ENCODE peak calls at places on chromosomes 2 and 18, in five cellular contexts. R is A673, W is uterus, Z is lower lobe of right lung, J is upper lobe of right lung. I is an unnamed sample.
A peak's percentile ranks its signal among the peaks of the same experiment; 100 is the strongest.

GRCh38 chr2:220509921-220510320 is 882.5 kb downstream of the SLC4A3 start:
- DNase-seq in R (no peak), J (no peak), W (no peak), Z (no peak), I (peak; percentile 30)

GRCh38 chr2:136052374-136053362 is 65.3 kb downstream of the CXCR4 start:
- DNase-seq in R (no peak), W (no peak), J (no peak), Z (no peak), I (no peak)

GRCh38 chr2:135819211-135819610 is 17.8 kb downstream of the LCT start:
- DNase-seq in R (peak; percentile 31), J (no peak), W (no peak), Z (no peak), I (no peak)

GRCh38 chr2:181984060-181984459 is 1.6 kb upstream of the PPP1R1C start:
- DNase-seq in W (no peak), J (no peak), R (no peak), Z (no peak), I (no peak)

GRCh38 chr2:191402966-191403565 is 157.9 kb downstream of the MYO1B start:
- DNase-seq in R (no peak), Z (no peak), W (no peak), J (no peak), I (no peak)

GRCh38 chr2:15154289-15154688 is 406.8 kb downstream of the NBAS start:
- DNase-seq in W (no peak), R (no peak), J (no peak), Z (no peak), I (peak; percentile 64)

GRCh38 chr2:204114294-204114693 is 177.7 kb downstream of the ICOS start:
- DNase-seq in W (no peak), J (no peak), R (no peak), Z (no peak), I (no peak)

GRCh38 chr2:226796012-226796839 is 3.4 kb downstream of the IRS1 start:
- DNase-seq in Z (peak; percentile 43), W (peak; percentile 30), J (no peak), R (peak; percentile 40), I (no peak)

GRCh38 chr18:28138816-28139215 is 38.1 kb downstream of the CDH2 start:
- DNase-seq in R (no peak), W (no peak), Z (no peak), J (no peak), I (no peak)

GRCh38 chr18:76445741-76446232 is 49.3 kb downstream of the ZNF516 start:
- DNase-seq in J (peak; percentile 52), R (no peak), Z (peak; percentile 35), W (no peak), I (no peak)

GRCh38 chr2:73984922-73985317 is 210 bp downstream of the TET3 start:
- DNase-seq in Z (peak; percentile 74), W (peak; percentile 44), J (peak; percentile 86), R (no peak), I (no peak)

GRCh38 chr2:163723881-163724280 is 11.9 kb downstream of the FIGN start:
- DNase-seq in J (no peak), Z (no peak), W (no peak), R (no peak), I (no peak)

GRCh38 chr2:177599072-177599688 is 206.6 kb downstream of the AGPS start:
- DNase-seq in Z (no peak), J (no peak), W (no peak), R (no peak), I (no peak)

GRCh38 chr2:228086561-228086960 is 94.9 kb downstream of the SPHKAP start:
- DNase-seq in W (no peak), R (no peak), J (no peak), Z (no peak), I (no peak)

GRCh38 chr2:240868286-240869108 is at the start of gene AGXT:
- DNase-seq in W (peak; percentile 24), R (peak; percentile 34), Z (no peak), J (no peak), I (no peak)

GRCh38 chr18:67199993-67200617 is 316.4 kb downstream of the DSEL start:
- DNase-seq in R (peak; percentile 73), J (no peak), W (no peak), Z (no peak), I (peak; percentile 22)

GRCh38 chr2:98489971-98490962 is 45.6 kb downstream of the INPP4A start:
- DNase-seq in R (no peak), Z (no peak), W (no peak), J (no peak), I (no peak)

GRCh38 chr18:27860701-27861107 is 316.2 kb downstream of the CDH2 start:
- DNase-seq in R (no peak), W (no peak), J (no peak), Z (no peak), I (no peak)

GRCh38 chr2:25303517-25304338 is 38.0 kb downstream of the DNMT3A start:
- DNase-seq in J (no peak), R (no peak), W (no peak), Z (no peak), I (no peak)

GRCh38 chr2:42367835-42368234 is 6.8 kb upstream of the COX7A2L start:
- DNase-seq in J (no peak), R (no peak), W (no peak), Z (no peak), I (peak; percentile 54)

GRCh38 chr2:233053928-233054774 is 6.0 kb upstream of the INPP5D start:
- DNase-seq in Z (peak; percentile 79), R (peak; percentile 68), W (peak; percentile 28), J (peak; percentile 85), I (no peak)

GRCh38 chr18:62982600-62983251 is 267.4 kb downstream of the PHLPP1 start:
- DNase-seq in R (peak; percentile 62), Z (no peak), W (peak; percentile 59), J (no peak), I (no peak)

GRCh38 chr18:25535495-25535894 is 183.5 kb upstream of the ZNF521 start:
- DNase-seq in Z (no peak), W (no peak), J (no peak), R (no peak), I (no peak)

GRCh38 chr2:174025271-174026121 is 60.3 kb upstream of the SP3 start:
- DNase-seq in R (peak; percentile 81), W (peak; percentile 85), Z (peak; percentile 78), J (peak; percentile 71), I (no peak)

GRCh38 chr2:177234267-177234666 is 21.7 kb downstream of the HNRNPA3 start:
- DNase-seq in W (no peak), J (no peak), R (no peak), Z (no peak), I (no peak)

GRCh38 chr2:160498147-160498546 is 4.5 kb upstream of the RBMS1 start:
- DNase-seq in J (no peak), Z (no peak), W (no peak), R (no peak), I (no peak)

GRCh38 chr2:179443175-179443574 is 178.5 kb upstream of the SESTD1 start:
- DNase-seq in Z (no peak), J (no peak), R (no peak), W (no peak), I (no peak)

GRCh38 chr2:55111570-55112228 is 61.4 kb upstream of the RTN4 start:
- DNase-seq in R (peak; percentile 95), W (peak; percentile 73), J (peak; percentile 84), Z (peak; percentile 80), I (peak; percentile 75)

GRCh38 chr2:64108842-64109241 is 35.4 kb downstream of the PELI1 start:
- DNase-seq in R (no peak), J (no peak), Z (no peak), W (no peak), I (no peak)

GRCh38 chr18:46437019-46437418 is 220.0 kb downstream of the LOXHD1 start:
- DNase-seq in Z (no peak), W (no peak), R (no peak), J (no peak), I (no peak)
- H3K27ac ChIP-seq in Z (no peak overlapping the region), W (no peak overlapping the region), R (no peak overlapping the region), J (no peak overlapping the region), I (no peak overlapping the region)

GRCh38 chr2:238954841-238955521 is 107.1 kb downstream of the TWIST2 start:
- DNase-seq in Z (no peak), J (no peak), W (peak; percentile 39), R (no peak), I (no peak)
- H3K27ac ChIP-seq in Z (no peak overlapping the region), J (no peak overlapping the region), W (peak overlapping the region; percentile 73), R (no peak overlapping the region), I (no peak overlapping the region)

DNA sequence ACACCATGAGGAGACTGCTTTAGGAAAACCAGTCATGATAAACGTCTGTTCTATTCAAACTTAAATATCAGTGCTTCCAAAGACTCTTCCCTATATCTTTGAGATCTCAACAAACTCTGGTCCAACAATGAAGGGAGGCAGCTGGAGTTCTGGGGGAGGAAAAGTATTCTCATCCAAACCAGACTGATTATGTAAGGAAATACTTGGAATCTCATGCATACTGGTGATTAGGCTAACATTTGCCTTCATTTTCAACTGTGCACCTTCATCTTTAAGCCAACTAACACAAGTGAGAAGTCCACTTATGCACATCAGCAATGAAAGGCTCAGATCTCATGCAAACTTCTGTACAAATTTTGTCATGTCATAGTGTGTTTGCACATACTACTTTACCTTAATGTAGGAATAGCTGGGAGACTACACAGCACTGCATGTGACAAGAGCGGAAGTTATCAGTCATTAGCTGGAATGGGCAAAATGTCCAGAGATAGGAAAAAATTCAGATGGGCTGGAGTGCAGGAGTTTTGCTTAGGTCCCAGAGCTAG is 67.5 kb upstream of the STK17B start:
- DNase-seq in R (no peak), J (no peak), W (no peak), Z (no peak), I (no peak)
- H3K27ac ChIP-seq in R (no peak overlapping the region), J (peak overlapping the region; percentile 88), W (no peak overlapping the region), Z (peak overlapping the region; percentile 89), I (peak overlapping the region; percentile 84)

GRCh38 chr2:201859886-201860285 is 53.5 kb downstream of the CDK15 start:
- DNase-seq in J (no peak), W (no peak), R (no peak), Z (no peak), I (no peak)
- H3K27ac ChIP-seq in J (no peak overlapping the region), W (no peak overlapping the region), R (no peak overlapping the region), Z (no peak overlapping the region), I (no peak overlapping the region)

GRCh38 chr2:158560259-158560658 is 103.5 kb downstream of the PKP4 start:
- DNase-seq in W (no peak), Z (no peak), R (no peak), J (no peak), I (no peak)
- H3K27ac ChIP-seq in W (no peak overlapping the region), Z (no peak overlapping the region), R (no peak overlapping the region), J (no peak overlapping the region), I (no peak overlapping the region)